ENCODE peak calls at places on chromosomes 7 and 10, in four cellular contexts. D is iPS-NIHi11, A is frontal cortex, V is LHCN-M2. C is an unnamed sample.

GRCh38 chr10:86785021-86785420 is 28.6 kb downstream of the BMPR1A start:
- DNase-seq in A (no peak), D (no peak), V (no peak), C (no peak)

GRCh38 chr10:8053446-8054242 is 844 bp upstream of the GATA3 start:
- DNase-seq in V (peak), D (peak), A (peak), C (peak)

GRCh38 chr7:10672186-10672585 is 301.5 kb upstream of the PHF14 start:
- DNase-seq in D (no peak), A (no peak), V (no peak), C (no peak)

GRCh38 chr10:127345231-127345965 is 149.0 kb upstream of the INSYN2A start:
- DNase-seq in V (no peak), D (no peak), A (no peak), C (no peak)

GRCh38 chr10:98377536-98377935 is 37.4 kb downstream of the PYROXD2 start:
- DNase-seq in A (no peak), V (no peak), D (no peak), C (no peak)

GRCh38 chr10:89741126-89741762 is 39.9 kb downstream of the KIF20B start:
- DNase-seq in V (no peak), D (no peak), A (no peak), C (no peak)

GRCh38 chr7:151131622-151132293 is 35.7 kb downstream of the GBX1 start:
- DNase-seq in D (no peak), V (peak), A (peak), C (no peak)

GRCh38 chr7:112383671-112384417 is 66.4 kb upstream of the IFRD1 start:
- DNase-seq in D (peak), V (no peak), A (no peak), C (peak)

GRCh38 chr10:91300011-91300575 is 79.6 kb downstream of the PCGF5 start:
- DNase-seq in V (no peak), D (no peak), A (no peak), C (no peak)

C was measured in HCEC 1CT.